ENCODE peak calls at places on chromosomes 4 and X, in six cellular contexts. A is stomach, K is SK-N-SH, Y is sigmoid colon, D is transverse colon, M is esophagus muscularis mucosa. I is an unnamed sample.

GRCh38 chrX:25659317-25659716 is 478.8 kb upstream of the MAGEB18 start:
- DNase-seq in A (no peak), K (no peak), Y (no peak), D (no peak), M (no peak), I (no peak)

GRCh38 chr4:60155088-60155487 is 1045.0 kb upstream of the ADGRL3 start:
- DNase-seq in A (no peak), K (no peak), Y (no peak), D (no peak), M (no peak), I (no peak)

GRCh38 chr4:47899639-47900038 is 14.7 kb downstream of the NFXL1 start:
- DNase-seq in A (no peak), K (no peak), Y (no peak), D (no peak), M (no peak), I (no peak)

GRCh38 chr4:78629991-78630541 is 78.5 kb downstream of the ANXA3 start:
- DNase-seq in A (no peak), K (no peak), Y (no peak), D (peak; percentile 54), M (no peak), I (no peak)

GRCh38 chrX:7059214-7059838 is 88.2 kb upstream of the STS start:
- DNase-seq in A (no peak), K (no peak), Y (no peak), D (no peak), M (no peak), I (no peak)

GRCh38 chrX:47247206-47247998 is 14.6 kb downstream of the USP11 start:
- DNase-seq in A (no peak), K (peak; percentile 8), Y (peak; percentile 57), D (no peak), M (no peak), I (no peak)

GRCh38 chrX:133415276-133416105 is at the start of gene GPC4:
- DNase-seq in A (peak; percentile 70), K (peak; percentile 76), Y (peak; percentile 91), D (peak; percentile 76), M (peak; percentile 91), I (peak; percentile 70)

GRCh38 chr4:2068198-2068470 is 9.0 kb downstream of the NAT8L start:
- DNase-seq in A (no peak), K (no peak), Y (peak; percentile 5), D (no peak), M (no peak), I (no peak)

GRCh38 chrX:37454537-37455285 is 105.5 kb downstream of the PRRG1 start:
- DNase-seq in A (no peak), K (no peak), Y (no peak), D (peak; percentile 28), M (no peak), I (no peak)

GRCh38 chrX:16822723-16823122 is 36.5 kb downstream of the TXLNG start:
- DNase-seq in A (no peak), K (no peak), Y (no peak), D (no peak), M (no peak), I (no peak)

GRCh38 chr4:11602606-11603355 is 174.1 kb upstream of the HS3ST1 start:
- DNase-seq in A (no peak), K (no peak), Y (no peak), D (no peak), M (no peak), I (no peak)

GRCh38 chrX:107707866-107708265 is 67.7 kb downstream of the TSC22D3 start:
- DNase-seq in A (no peak), K (no peak), Y (peak; percentile 34), D (no peak), M (no peak), I (no peak)

GRCh38 chr4:61397174-61397573 is 197.0 kb downstream of the ADGRL3 start:
- DNase-seq in A (no peak), K (no peak), Y (no peak), D (no peak), M (no peak), I (no peak)

GRCh38 chr4:34676390-34676789 is 1567.9 kb downstream of the ARAP2 start:
- DNase-seq in A (no peak), K (no peak), Y (no peak), D (no peak), M (no peak), I (no peak)

GRCh38 chrX:109040057-109040456 is 303.7 kb upstream of the IRS4 start:
- DNase-seq in A (no peak), K (no peak), Y (no peak), D (no peak), M (no peak), I (no peak)

GRCh38 chr4:72858328-72858727 is 211.2 kb downstream of the COX18 start:
- DNase-seq in A (no peak), K (no peak), Y (no peak), D (no peak), M (no peak), I (no peak)

GRCh38 chr4:157052429-157053040 is 23.4 kb upstream of the GLRB start:
- DNase-seq in A (no peak), K (no peak), Y (no peak), D (no peak), M (no peak), I (no peak)

GRCh38 chr4:102918859-102919258 is 50.1 kb downstream of the CISD2 start:
- DNase-seq in A (no peak), K (no peak), Y (no peak), D (no peak), M (no peak), I (no peak)

GRCh38 chrX:84160736-84161135 is 27.3 kb downstream of the RPS6KA6 start:
- DNase-seq in A (no peak), K (no peak), Y (no peak), D (no peak), M (no peak), I (no peak)

GRCh38 chr4:115360441-115360840 is 247.0 kb upstream of the NDST4 start:
- DNase-seq in A (no peak), K (no peak), Y (no peak), D (no peak), M (no peak), I (no peak)

GRCh38 chr4:26022346-26022891 is 108.4 kb downstream of the SMIM20 start:
- DNase-seq in A (peak; percentile 68), K (no peak), Y (no peak), D (no peak), M (no peak), I (no peak)

GRCh38 chrX:21132686-21133393 is 241.4 kb upstream of the CNKSR2 start:
- DNase-seq in A (no peak), K (no peak), Y (no peak), D (no peak), M (no peak), I (no peak)

GRCh38 chrX:68932611-68933010 is 103.8 kb downstream of the EFNB1 start:
- DNase-seq in A (no peak), K (no peak), Y (peak; percentile 11), D (peak; percentile 1), M (no peak), I (peak; percentile 29)

GRCh38 chrX:148365233-148365632 is 135.2 kb upstream of the AFF2 start:
- DNase-seq in A (no peak), K (no peak), Y (no peak), D (no peak), M (no peak), I (no peak)
- TF ChIP-seq EP300 in A (no peak), K (no peak), Y (no peak), D (no peak), M (no peak), I (no peak)

GRCh38 chr4:76215120-76215519 is 1.5 kb upstream of the SCARB2 start:
- DNase-seq in A (peak; percentile 65), K (no peak), Y (no peak), D (no peak), M (no peak), I (no peak)

GRCh38 chr4:76212851-76213414 is 691 bp downstream of the SCARB2 start:
- DNase-seq in A (no peak), K (peak; percentile 46), Y (no peak), D (peak; percentile 52), M (peak; percentile 92), I (no peak)

GRCh38 chr4:76213415-76214268 is at the start of gene SCARB2:
- DNase-seq in A (peak; percentile 92), K (peak; percentile 96), Y (peak; percentile 95), D (peak; percentile 91), M (peak; percentile 93), I (peak; percentile 89)

GRCh38 chr4:76212301-76212700 is 1.3 kb downstream of the SCARB2 start:
- DNase-seq in A (no peak), K (no peak), Y (no peak), D (no peak), M (peak; percentile 19), I (no peak)

GRCh38 chr4:76214269-76214628 is 625 bp upstream of the SCARB2 start:
- DNase-seq in A (no peak), K (no peak), Y (no peak), D (peak; percentile 66), M (peak; percentile 60), I (no peak)
- TF ChIP-seq POLR2AphosphoS5 in A (no peak), K (no peak), Y (no peak), D (peak; percentile 52), M (no peak), I (no peak)

DNA sequence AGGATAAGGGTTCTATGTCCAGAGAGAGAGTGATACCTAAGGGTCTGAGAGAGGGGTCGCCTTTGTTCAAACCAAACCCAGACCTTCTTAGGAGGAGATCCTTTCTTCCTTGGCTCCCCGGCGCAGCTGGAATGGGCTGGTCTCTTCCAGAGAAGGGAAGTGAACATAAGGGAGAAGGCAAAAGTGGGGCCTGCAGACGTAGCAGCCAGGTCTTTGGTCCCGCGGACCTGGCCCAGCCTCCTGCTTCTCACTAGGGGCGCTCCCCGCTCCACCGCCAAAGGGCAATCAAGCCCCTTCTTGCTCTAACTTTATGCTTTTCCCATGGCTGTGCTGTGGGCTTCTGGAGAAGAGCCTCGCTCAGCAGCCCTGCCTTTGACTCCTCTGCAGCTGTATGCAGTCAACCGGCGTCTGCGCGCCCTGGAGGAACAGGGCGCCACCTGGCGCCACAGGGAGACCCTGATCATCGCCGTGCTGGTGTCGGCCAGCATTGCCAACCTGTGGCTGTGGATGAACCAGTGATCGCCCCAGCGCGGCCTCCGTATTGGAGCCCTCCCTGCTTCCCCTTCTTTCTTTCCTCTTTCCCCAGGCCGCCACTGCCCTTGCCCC is 6.5 kb downstream of the FATE1 start:
- DNase-seq in A (peak; percentile 49), K (peak; percentile 58), Y (peak; percentile 58), D (peak; percentile 14), M (no peak), I (peak; percentile 55)
- TF ChIP-seq CTCF in A (no peak), K (peak; percentile 55), Y (no peak), D (no peak), M (peak; percentile 22), I (no peak)

GRCh38 chr4:153785830-153786721 is 2.8 kb downstream of the SFRP2 start:
- DNase-seq in A (no peak), K (peak; percentile 34), Y (no peak), D (no peak), M (no peak), I (no peak)
- TF ChIP-seq EP300 in A (no peak), K (no peak), Y (no peak), D (no peak), M (no peak), I (no peak)

GRCh38 chr4:740011-740410 is 34.4 kb downstream of the PCGF3 start:
- DNase-seq in A (no peak), K (no peak), Y (no peak), D (no peak), M (no peak), I (no peak)
- TF ChIP-seq POLR2AphosphoS5 in A (no peak), K (no peak), Y (no peak), D (no peak), M (no peak), I (no peak)

GRCh38 chr4:159297088-159297487 is 194.2 kb downstream of the RAPGEF2 start:
- DNase-seq in A (no peak), K (no peak), Y (no peak), D (no peak), M (no peak), I (no peak)
- TF ChIP-seq CTCF in A (no peak), K (no peak), Y (no peak), D (no peak), M (no peak), I (no peak)